ENCODE peak calls at places on chromosomes 1 and 21, in four cellular contexts. T is adrenal gland, I is ovary, P is prostate gland. A is an unnamed sample. For H3K4me1, the result is how much of the 10 kb centered on the place peaks cover.

GRCh38 chr1:117812868-117813511 is 116.4 kb downstream of the GDAP2 start:
- DNase-seq in T (no peak), I (no peak), P (no peak), A (no peak)

GRCh38 chr21:46458315-46459023 is at the start of gene DIP2A:
- DNase-seq in T (peak), I (peak), P (peak), A (peak)

GRCh38 chr1:100034465-100034864 is 64.7 kb downstream of the SLC35A3 start:
- DNase-seq in T (no peak), I (no peak), P (no peak), A (no peak)

GRCh38 chr1:15799004-15799867 is 8.2 kb downstream of the UQCRHL start:
- DNase-seq in T (peak), I (peak), P (peak), A (peak)

GRCh38 chr1:55446351-55446750 is 231.2 kb upstream of the USP24 start:
- DNase-seq in T (no peak), I (no peak), P (no peak), A (no peak)

GRCh38 chr1:240474133-240474614 is 137.8 kb downstream of the GREM2 start:
- DNase-seq in T (peak), I (no peak), P (no peak), A (no peak)

GRCh38 chr21:36994501-36995189 is 11.9 kb upstream of the RIPPLY3 start:
- DNase-seq in T (no peak), I (no peak), P (no peak), A (no peak)

GRCh38 chr1:174874337-174875053 is 125.3 kb upstream of the CACYBP start:
- DNase-seq in T (no peak), I (no peak), P (no peak), A (no peak)

GRCh38 chr1:160637821-160638539 is 8.9 kb downstream of the SLAMF1 start:
- DNase-seq in T (no peak), I (no peak), P (no peak), A (no peak)

GRCh38 chr21:17368748-17369363 is 144.0 kb upstream of the CXADR start:
- DNase-seq in T (no peak), I (no peak), P (no peak), A (no peak)

GRCh38 chr21:17370263-17370662 is 142.6 kb upstream of the CXADR start:
- DNase-seq in T (no peak), I (no peak), P (peak), A (no peak)

GRCh38 chr21:17371470-17371869 is 141.4 kb upstream of the CXADR start:
- DNase-seq in T (no peak), I (no peak), P (no peak), A (no peak)

GRCh38 chr21:17370750-17371325 is 142.0 kb upstream of the CXADR start:
- DNase-seq in T (no peak), I (no peak), P (no peak), A (no peak)

DNA sequence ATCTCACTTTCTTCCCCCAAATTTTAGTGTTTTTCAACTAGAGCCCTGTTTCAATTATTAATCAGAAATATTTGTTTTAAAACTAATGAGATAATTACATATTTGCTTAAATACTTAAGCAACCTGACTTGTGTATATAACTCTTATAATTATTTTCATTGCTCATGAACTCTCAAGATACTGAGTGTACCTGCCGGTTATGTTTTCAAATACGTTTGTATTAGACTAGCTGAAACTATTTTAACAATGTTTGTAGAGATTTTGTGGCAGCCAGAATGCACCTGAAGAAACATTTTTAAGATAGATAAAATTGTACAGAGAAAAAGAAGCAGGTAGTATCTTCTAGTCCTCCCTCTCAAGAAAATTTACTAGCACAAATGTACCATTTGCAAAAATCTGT is 140.6 kb upstream of the CXADR start:
- DNase-seq in T (no peak), I (no peak), P (no peak), A (no peak)
- H3K27ac ChIP-seq in T (no peak), I (no peak), P (no peak), A (no peak)

DNA sequence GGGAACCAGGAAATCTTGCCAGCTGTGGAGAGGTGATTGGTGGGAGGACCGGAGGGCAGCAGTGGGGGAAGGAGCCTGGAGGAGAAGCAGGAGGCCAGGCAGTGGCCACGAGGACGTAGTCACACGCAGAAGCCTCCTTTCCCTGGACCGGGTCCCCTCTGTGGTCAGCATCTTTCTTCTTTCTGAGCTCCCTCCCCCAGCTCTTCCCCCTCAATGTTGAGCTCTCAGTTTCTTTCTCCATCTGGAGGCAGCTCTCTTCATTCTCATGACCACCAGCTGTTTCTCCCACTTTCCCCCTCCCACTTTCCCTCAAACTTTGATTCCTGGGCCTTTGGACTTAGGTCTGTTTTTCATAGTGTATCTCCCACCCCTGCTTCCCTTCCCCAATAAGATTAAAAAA is 18.3 kb downstream of the KIRREL1 start:
- DNase-seq in T (no peak), I (peak), P (no peak), A (peak)
- H3K4me1 ChIP-seq in T (half or more), I (half or more), P (under half), A (under half)

GRCh38 chr1:1273535-1274298 is at the start of gene UBE2J2:
- DNase-seq in T (peak), I (peak), P (peak), A (peak)
- TF ChIP-seq POLR2A in T (peak), I (peak), P (peak), A (peak)

GRCh38 chr1:26020390-26020789 is 1.2 kb upstream of the EXTL1 start:
- DNase-seq in T (no peak), I (peak), P (no peak), A (peak)
- H3K27ac ChIP-seq in T (no peak), I (no peak), P (no peak), A (peak)

GRCh38 chr1:94254073-94254810 is 16.9 kb upstream of the ARHGAP29 start:
- DNase-seq in T (no peak), I (no peak), P (no peak), A (no peak)
- H3K4me1 ChIP-seq in T (under half), I (under half), P (under half), A (under half)

A was measured in uterus.